ENCODE peak calls at places on chromosome 6, in eight cellular contexts. J is WERI-Rb-1, U is astrocyte of the cerebellum, Y is GM12865, I is tibial artery, W is cardiac fibroblast, T is lower leg skin, H is cardiac muscle cell. K is an unnamed sample.

GRCh38 chr6:94510877-94511276 is 1066.5 kb upstream of the MANEA start:
- DNase-seq in J (no peak), W (no peak), I (peak), U (no peak), Y (no peak), H (no peak), T (no peak), K (no peak)

GRCh38 chr6:3414704-3415453 is 42.0 kb downstream of the SLC22A23 start:
- DNase-seq in U (no peak), W (peak), Y (peak), J (no peak), I (no peak), T (no peak), H (peak), K (no peak)

GRCh38 chr6:32972353-32973143 is 4.2 kb downstream of the BRD2 start:
- DNase-seq in T (no peak), U (no peak), W (no peak), Y (peak), J (peak), H (no peak), I (no peak), K (no peak)

GRCh38 chr6:8174571-8174970 is 72.2 kb upstream of the EEF1E1 start:
- DNase-seq in I (no peak), J (no peak), T (no peak), W (no peak), U (no peak), H (no peak), Y (no peak), K (no peak)

GRCh38 chr6:163405412-163406309 is 8.9 kb upstream of the QKI start:
- DNase-seq in I (peak), U (no peak), T (peak), Y (peak), H (peak), J (no peak), W (peak), K (no peak)

GRCh38 chr6:35376282-35376681 is 33.9 kb downstream of the PPARD start:
- DNase-seq in T (no peak), J (no peak), W (no peak), I (no peak), H (no peak), U (no peak), Y (no peak), K (no peak)

GRCh38 chr6:160102956-160103824 is 18.4 kb upstream of the SLC22A1 start:
- DNase-seq in U (no peak), J (peak), Y (peak), W (peak), I (peak), T (no peak), H (peak), K (no peak)

GRCh38 chr6:16239090-16239797 is 857 bp downstream of the GMPR start:
- DNase-seq in J (peak), H (peak), U (no peak), I (peak), T (no peak), W (no peak), Y (no peak), K (no peak)

GRCh38 chr6:167793421-167793820 is 33.3 kb upstream of the AFDN start:
- DNase-seq in J (no peak), I (no peak), H (no peak), U (peak), Y (no peak), W (peak), T (peak), K (no peak)

GRCh38 chr6:73169633-73170032 is 55.7 kb downstream of the KHDC1L start:
- DNase-seq in H (no peak), J (no peak), Y (no peak), I (no peak), W (no peak), T (no peak), U (no peak), K (no peak)

GRCh38 chr6:39852324-39852723 is 60.1 kb downstream of the DAAM2 start:
- DNase-seq in J (no peak), T (no peak), W (no peak), I (no peak), Y (no peak), U (no peak), H (no peak), K (no peak)

GRCh38 chr6:77474973-77475372 is 11.7 kb upstream of the HTR1B start:
- DNase-seq in Y (no peak), I (no peak), W (no peak), J (no peak), U (no peak), T (no peak), H (no peak), K (no peak)

GRCh38 chr6:140480852-140481251 is 1106.4 kb upstream of the CITED2 start:
- DNase-seq in J (no peak), W (peak), T (peak), I (peak), Y (peak), H (peak), U (no peak), K (no peak)

GRCh38 chr6:118649918-118650499 is 1.4 kb downstream of the CEP85L start:
- DNase-seq in W (no peak), H (peak), Y (no peak), T (no peak), I (no peak), U (no peak), J (no peak), K (no peak)

GRCh38 chr6:118644007-118644406 is 7.4 kb downstream of the CEP85L start:
- DNase-seq in H (no peak), J (no peak), T (no peak), I (no peak), U (no peak), W (peak), Y (no peak), K (no peak)

GRCh38 chr6:118648866-118649554 is 2.4 kb downstream of the CEP85L start:
- DNase-seq in H (no peak), W (peak), Y (no peak), T (no peak), J (no peak), I (no peak), U (no peak), K (no peak)

GRCh38 chr6:118645395-118645794 is 6.0 kb downstream of the CEP85L start:
- DNase-seq in U (no peak), T (no peak), W (peak), H (no peak), Y (no peak), I (no peak), J (no peak), K (no peak)

DNA sequence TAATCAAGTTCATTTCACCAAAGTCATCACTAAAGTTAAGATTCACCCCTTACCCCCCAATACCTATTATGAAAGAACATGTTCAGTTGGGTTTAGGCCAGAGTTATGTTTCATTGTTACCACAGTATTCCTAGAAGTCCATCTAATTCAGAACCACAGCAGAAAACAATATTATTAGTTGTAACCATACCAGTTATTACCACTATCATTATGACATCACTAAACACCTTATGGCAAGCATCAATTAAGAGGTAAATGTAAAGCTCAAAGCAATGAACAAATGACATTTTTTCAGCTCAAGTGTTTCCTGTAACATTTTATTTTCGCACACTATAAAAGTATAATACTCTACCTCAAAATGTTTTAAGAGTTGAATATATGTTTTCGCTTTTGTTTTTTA is 4.4 kb downstream of the CEP85L start:
- DNase-seq in T (no peak), I (no peak), W (no peak), H (no peak), Y (no peak), J (no peak), U (no peak), K (no peak)
- TF ChIP-seq CTCF in T (no peak), I (no peak), W (no peak), H (no peak), Y (no peak), J (no peak), U (no peak), K (no peak)

DNA sequence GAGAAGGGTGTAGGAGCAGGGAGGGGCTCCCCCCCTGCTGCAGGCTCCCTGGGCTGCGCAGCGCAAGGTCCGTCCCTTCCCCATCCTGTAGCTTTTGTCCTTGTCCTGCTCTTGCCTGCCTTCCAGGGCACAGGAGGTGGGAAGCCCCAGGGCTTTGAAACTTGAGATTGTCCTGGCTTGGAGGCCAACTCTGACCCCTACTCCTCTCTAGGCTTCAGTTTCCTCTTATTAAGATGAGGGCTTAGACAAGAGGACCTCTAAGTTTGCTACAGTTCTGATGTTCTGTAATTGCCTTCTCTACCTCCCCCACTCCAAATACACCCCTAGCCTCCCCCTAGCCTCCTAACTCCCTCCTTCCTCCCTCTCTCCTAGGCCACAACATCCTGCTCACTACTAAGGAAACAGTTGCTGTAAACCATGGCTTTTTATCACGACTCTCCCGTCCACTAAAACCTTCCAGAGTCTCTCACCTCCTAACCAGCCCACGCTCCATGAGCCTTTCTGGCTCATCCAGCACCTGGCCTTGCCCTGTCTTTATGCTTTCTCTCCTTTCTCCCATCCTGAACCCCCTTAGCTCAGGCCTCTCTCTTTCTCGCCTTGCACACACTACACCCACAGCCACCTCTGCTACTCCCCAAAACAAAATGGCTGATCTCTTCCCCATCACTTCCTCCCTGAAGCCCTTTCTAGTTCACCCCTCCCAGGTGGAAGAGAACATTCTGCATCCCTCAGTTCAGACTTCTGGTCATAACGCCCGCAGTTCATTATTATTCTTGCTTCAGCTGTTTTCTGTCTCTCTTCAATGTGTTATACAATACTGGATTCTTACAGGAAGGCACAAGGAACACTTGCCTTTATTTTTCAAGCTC is 10.2 kb downstream of the UNC5CL start:
- DNase-seq in I (no peak), J (no peak), H (no peak), Y (no peak), W (no peak), T (no peak), U (no peak), K (no peak)
- H3K4me3 ChIP-seq in I (peak), J (peak), H (peak), Y (peak), W (peak), T (peak), U (peak), K (peak)

DNA sequence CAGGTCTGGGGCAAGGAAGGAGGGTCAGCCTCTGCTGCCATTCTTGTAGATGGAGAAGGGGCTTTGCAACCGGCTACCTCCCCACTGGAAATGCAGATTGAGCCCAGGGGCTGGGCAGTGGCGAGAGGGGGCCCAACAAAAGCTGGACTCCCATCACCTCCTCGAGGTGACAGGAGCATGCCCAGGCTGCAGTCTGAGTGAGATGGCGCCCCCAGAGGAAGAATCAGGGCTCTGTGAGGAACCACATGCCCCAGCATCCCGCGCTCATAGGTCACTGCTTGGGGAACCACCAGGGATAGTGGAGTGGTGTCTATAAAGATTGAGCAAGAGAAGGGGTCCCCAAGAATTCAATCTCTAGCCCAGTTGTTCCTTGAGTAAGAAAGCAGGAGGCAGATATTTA is 31.6 kb upstream of the NEDD9 start:
- DNase-seq in W (no peak), J (no peak), Y (no peak), U (no peak), I (no peak), H (no peak), T (no peak), K (no peak)
- TF ChIP-seq CTCF in W (no peak), J (peak), Y (no peak), U (no peak), I (no peak), H (no peak), T (no peak), K (peak)

DNA sequence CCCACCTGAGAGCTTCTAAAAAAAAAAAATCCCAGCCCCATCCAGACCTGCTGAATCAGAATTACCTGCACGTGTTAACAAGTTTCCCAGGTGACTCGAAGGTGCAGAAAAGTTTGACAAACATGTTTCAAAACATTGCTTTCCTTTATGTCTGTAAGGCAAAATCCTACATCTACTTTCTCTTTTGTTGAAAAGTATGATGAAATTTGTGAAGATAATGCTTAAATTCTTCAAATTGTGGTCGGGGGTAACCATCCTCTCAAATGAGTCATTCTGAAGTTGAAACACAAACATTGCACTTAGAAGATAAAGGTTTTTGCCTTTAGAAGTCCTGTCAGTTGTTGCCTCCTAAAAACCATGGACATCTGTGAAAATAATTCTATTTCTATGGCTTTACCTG is 429.7 kb downstream of the EPHA7 start:
- DNase-seq in Y (no peak), T (no peak), J (no peak), W (no peak), I (no peak), U (peak), H (peak), K (no peak)
- H3K4me3 ChIP-seq in Y (no peak), T (no peak), J (no peak), W (no peak), I (no peak), U (no peak), H (no peak), K (no peak)

GRCh38 chr6:107612762-107613415 is 123.0 kb downstream of the SOBP start:
- DNase-seq in H (no peak), W (peak), T (no peak), U (no peak), Y (no peak), I (no peak), J (no peak), K (no peak)
- TF ChIP-seq CTCF in H (peak), W (no peak), T (no peak), U (no peak), Y (no peak), I (no peak), J (no peak), K (no peak)

GRCh38 chr6:28543671-28544131 is 18.0 kb downstream of the GPX5 start:
- DNase-seq in J (no peak), U (no peak), Y (peak), I (no peak), W (peak), H (peak), T (no peak), K (no peak)
- H3K4me3 ChIP-seq in J (no peak), U (peak), Y (peak), I (no peak), W (peak), H (peak), T (no peak), K (peak)

GRCh38 chr6:36684447-36684812 is 5.9 kb downstream of the CDKN1A start:
- DNase-seq in H (no peak), J (no peak), U (no peak), W (no peak), I (no peak), Y (no peak), T (no peak), K (no peak)
- TF ChIP-seq CTCF in H (no peak), J (no peak), U (no peak), W (no peak), I (no peak), Y (no peak), T (no peak), K (no peak)

DNA sequence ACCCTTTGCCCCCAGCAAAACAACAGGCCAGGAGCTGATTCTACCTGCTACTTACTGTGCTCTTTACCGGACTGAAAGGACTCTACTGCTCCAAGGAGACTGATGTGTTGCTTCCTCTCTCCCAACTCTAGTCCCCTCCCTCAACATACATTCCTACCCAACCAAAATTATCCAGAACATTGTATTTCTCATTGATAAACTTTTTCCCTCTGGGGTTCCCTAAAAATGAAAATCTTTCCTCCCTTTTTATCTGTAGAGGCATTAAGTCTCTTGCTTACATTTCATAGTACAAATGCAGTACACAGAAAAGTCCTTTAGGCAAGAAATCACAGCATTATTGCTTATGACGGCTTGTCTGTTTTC is 940 bp upstream of the HS3ST5 start:
- DNase-seq in U (no peak), T (no peak), H (no peak), Y (no peak), W (no peak), I (no peak), J (no peak), K (no peak)
- H3K4me3 ChIP-seq in U (peak), T (no peak), H (peak), Y (no peak), W (peak), I (peak), J (peak), K (peak)

DNA sequence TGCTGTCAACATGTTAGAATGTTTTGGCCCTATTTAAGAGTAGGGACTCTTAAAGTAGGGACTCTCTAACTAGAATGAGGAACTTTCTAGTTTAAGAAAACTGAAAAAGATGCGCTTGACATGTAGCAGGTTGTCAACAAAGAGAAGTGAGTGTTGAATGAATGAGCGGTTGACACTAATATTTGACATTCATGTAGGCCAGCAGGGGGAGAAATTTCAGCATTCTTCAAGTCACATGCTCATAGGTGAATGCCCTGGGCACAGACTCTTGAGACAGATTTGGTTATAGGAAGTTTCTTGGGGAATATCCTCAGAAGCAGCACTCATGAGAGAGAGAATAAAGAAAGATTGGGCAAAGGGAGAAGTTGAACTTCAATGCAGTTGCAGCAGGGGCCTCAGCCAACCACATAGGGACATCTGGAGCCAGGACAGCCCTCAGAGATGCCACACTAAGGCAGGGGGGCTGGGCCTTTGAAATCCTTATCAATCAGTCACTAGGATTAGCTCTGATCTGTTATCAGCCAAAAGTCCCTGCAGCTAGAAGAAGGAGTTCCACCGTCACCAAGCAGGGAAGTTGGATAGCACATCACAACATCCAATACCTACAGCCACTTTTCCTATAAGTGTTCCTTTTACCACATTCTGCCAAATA is 145.1 kb upstream of the FKBP1C start:
- DNase-seq in Y (peak), J (peak), I (no peak), T (no peak), H (no peak), U (no peak), W (no peak), K (no peak)
- TF ChIP-seq CTCF in Y (peak), J (no peak), I (no peak), T (no peak), H (no peak), U (no peak), W (no peak), K (no peak)

K was measured in retinal pigment epithelial cell.